ENCODE peak calls at places on chromosomes 6 and 20, in four cellular contexts. One of them, this sample, is unnamed.
A peak's percentile ranks its signal among the peaks of the same experiment; 100 is the strongest.

GRCh38 chr20:22999756-23000155 is 35.4 kb upstream of the SSTR4 start:
- DNase-seq in stimulated activated CD4-positive, alpha-beta T cell treated with anti-CD3 and anti-CD28 coated beads, Interleukin-1b, Interleukin-23, amount 100 ng/mL, for 1 hour: no peak
- DNase-seq in T-helper 2 cell treated with Interferon-gamma antibody and Interleukin-4, amounts not matched to agents 5 μg/mL and 100 μg/mL, for 36 hours: no peak
- DNase-seq in activated naive CD4-positive, alpha-beta T cell treated with anti-CD3 and anti-CD28 coated beads, Interleukin-2, amount 50 U/mL, for 72 hours: no peak
- DNase-seq in this sample: peak; percentile 36

GRCh38 chr20:20528896-20529295 is 161.0 kb downstream of the INSM1 start:
- DNase-seq in stimulated activated CD4-positive, alpha-beta T cell treated with anti-CD3 and anti-CD28 coated beads, Interleukin-1b, Interleukin-23, amount 100 ng/mL, for 1 hour: no peak
- DNase-seq in T-helper 2 cell treated with Interferon-gamma antibody and Interleukin-4, amounts not matched to agents 5 μg/mL and 100 μg/mL, for 36 hours: no peak
- DNase-seq in activated naive CD4-positive, alpha-beta T cell treated with anti-CD3 and anti-CD28 coated beads, Interleukin-2, amount 50 U/mL, for 72 hours: no peak
- DNase-seq in this sample: no peak

GRCh38 chr20:49696594-49696993 is 17.1 kb downstream of the B4GALT5 start:
- DNase-seq in T-helper 2 cell treated with Interferon-gamma antibody and Interleukin-4, amounts not matched to agents 5 μg/mL and 100 μg/mL, for 36 hours: no peak
- DNase-seq in stimulated activated CD4-positive, alpha-beta T cell treated with anti-CD3 and anti-CD28 coated beads, Interleukin-1b, Interleukin-23, amount 100 ng/mL, for 1 hour: no peak
- DNase-seq in activated naive CD4-positive, alpha-beta T cell treated with anti-CD3 and anti-CD28 coated beads, Interleukin-2, amount 50 U/mL, for 72 hours: no peak
- DNase-seq in this sample: no peak

GRCh38 chr6:34601706-34602105 is 45.6 kb upstream of the SPDEF start:
- DNase-seq in stimulated activated CD4-positive, alpha-beta T cell treated with anti-CD3 and anti-CD28 coated beads, Interleukin-1b, Interleukin-23, amount 100 ng/mL, for 1 hour: no peak
- DNase-seq in T-helper 2 cell treated with Interferon-gamma antibody and Interleukin-4, amounts not matched to agents 5 μg/mL and 100 μg/mL, for 36 hours: no peak
- DNase-seq in activated naive CD4-positive, alpha-beta T cell treated with anti-CD3 and anti-CD28 coated beads, Interleukin-2, amount 50 U/mL, for 72 hours: no peak
- DNase-seq in this sample: no peak

GRCh38 chr6:80767808-80768207 is 661.3 kb downstream of the BCKDHB start:
- DNase-seq in activated naive CD4-positive, alpha-beta T cell treated with anti-CD3 and anti-CD28 coated beads, Interleukin-2, amount 50 U/mL, for 72 hours: no peak
- DNase-seq in stimulated activated CD4-positive, alpha-beta T cell treated with anti-CD3 and anti-CD28 coated beads, Interleukin-1b, Interleukin-23, amount 100 ng/mL, for 1 hour: no peak
- DNase-seq in T-helper 2 cell treated with Interferon-gamma antibody and Interleukin-4, amounts not matched to agents 5 μg/mL and 100 μg/mL, for 36 hours: no peak
- DNase-seq in this sample: peak; percentile 19

GRCh38 chr20:56795492-56795891 is 166.4 kb downstream of the TFAP2C start:
- DNase-seq in stimulated activated CD4-positive, alpha-beta T cell treated with anti-CD3 and anti-CD28 coated beads, Interleukin-1b, Interleukin-23, amount 100 ng/mL, for 1 hour: no peak
- DNase-seq in T-helper 2 cell treated with Interferon-gamma antibody and Interleukin-4, amounts not matched to agents 5 μg/mL and 100 μg/mL, for 36 hours: no peak
- DNase-seq in activated naive CD4-positive, alpha-beta T cell treated with anti-CD3 and anti-CD28 coated beads, Interleukin-2, amount 50 U/mL, for 72 hours: no peak
- DNase-seq in this sample: no peak

GRCh38 chr6:149990109-149990671 is 26.4 kb downstream of the ULBP1 start:
- DNase-seq in activated naive CD4-positive, alpha-beta T cell treated with anti-CD3 and anti-CD28 coated beads, Interleukin-2, amount 50 U/mL, for 72 hours: no peak
- DNase-seq in T-helper 2 cell treated with Interferon-gamma antibody and Interleukin-4, amounts not matched to agents 5 μg/mL and 100 μg/mL, for 36 hours: no peak
- DNase-seq in stimulated activated CD4-positive, alpha-beta T cell treated with anti-CD3 and anti-CD28 coated beads, Interleukin-1b, Interleukin-23, amount 100 ng/mL, for 1 hour: no peak
- DNase-seq in this sample: no peak

GRCh38 chr6:20403080-20403765 is 1.5 kb downstream of the E2F3 start:
- DNase-seq in T-helper 2 cell treated with Interferon-gamma antibody and Interleukin-4, amounts not matched to agents 5 μg/mL and 100 μg/mL, for 36 hours: peak; percentile 92
- DNase-seq in stimulated activated CD4-positive, alpha-beta T cell treated with anti-CD3 and anti-CD28 coated beads, Interleukin-1b, Interleukin-23, amount 100 ng/mL, for 1 hour: peak; percentile 79
- DNase-seq in activated naive CD4-positive, alpha-beta T cell treated with anti-CD3 and anti-CD28 coated beads, Interleukin-2, amount 50 U/mL, for 72 hours: peak; percentile 87
- DNase-seq in this sample: no peak

GRCh38 chr6:12114055-12114503 is 102.0 kb downstream of the HIVEP1 start:
- DNase-seq in activated naive CD4-positive, alpha-beta T cell treated with anti-CD3 and anti-CD28 coated beads, Interleukin-2, amount 50 U/mL, for 72 hours: no peak
- DNase-seq in T-helper 2 cell treated with Interferon-gamma antibody and Interleukin-4, amounts not matched to agents 5 μg/mL and 100 μg/mL, for 36 hours: no peak
- DNase-seq in stimulated activated CD4-positive, alpha-beta T cell treated with anti-CD3 and anti-CD28 coated beads, Interleukin-1b, Interleukin-23, amount 100 ng/mL, for 1 hour: no peak
- DNase-seq in this sample: no peak

This sample was measured in epithelial cell of proximal tubule.